ENCODE peak calls at places on chromosome 4, in six cellular contexts. B is A549, P is suprapubic skin, U is upper lobe of left lung, C is uterus, K is IMR-90. F is an unnamed sample.

GRCh38 chr4:12445711-12446110 is 1017.0 kb upstream of the HS3ST1 start:
- DNase-seq in C (no peak), P (no peak), U (no peak), B (no peak), K (no peak), F (no peak)

GRCh38 chr4:78513411-78513975 is 38.1 kb upstream of the ANXA3 start:
- DNase-seq in P (no peak), B (no peak), K (no peak), U (no peak), C (no peak), F (no peak)

GRCh38 chr4:52883707-52884669 is 21.9 kb downstream of the RASL11B start:
- DNase-seq in P (no peak), K (no peak), C (no peak), B (no peak), U (no peak), F (no peak)

GRCh38 chr4:153781717-153782416 is 7.0 kb downstream of the SFRP2 start:
- DNase-seq in B (no peak), C (no peak), K (peak), P (no peak), U (no peak), F (no peak)

GRCh38 chr4:117664706-117665444 is 369.4 kb upstream of the NDST3 start:
- DNase-seq in U (no peak), P (no peak), C (no peak), K (no peak), B (no peak), F (no peak)

GRCh38 chr4:181976743-181977142 is 266.5 kb upstream of the TENM3 start:
- DNase-seq in U (no peak), C (no peak), K (no peak), B (no peak), P (no peak), F (no peak)

GRCh38 chr4:164807611-164808010 is 53.7 kb downstream of the SMIM31 start:
- DNase-seq in P (no peak), B (peak), C (no peak), K (no peak), U (no peak), F (no peak)

GRCh38 chr4:158770671-158771070 is 1.8 kb downstream of the FNIP2 start:
- DNase-seq in K (no peak), U (no peak), C (no peak), B (no peak), P (no peak), F (no peak)

GRCh38 chr4:2284934-2285664 is 23.2 kb upstream of the MXD4 start:
- DNase-seq in C (no peak), P (peak), B (no peak), U (peak), K (peak), F (no peak)

GRCh38 chr4:110840221-110840654 is 217.4 kb upstream of the PITX2 start:
- DNase-seq in U (no peak), B (no peak), P (no peak), C (no peak), K (peak), F (no peak)

GRCh38 chr4:122854444-122854843 is 27.8 kb downstream of the FGF2 start:
- DNase-seq in P (no peak), B (no peak), U (no peak), K (no peak), C (peak), F (no peak)

GRCh38 chr4:23887173-23887572 is 2.7 kb downstream of the PPARGC1A start:
- DNase-seq in P (no peak), K (no peak), C (no peak), U (no peak), B (no peak), F (no peak)

GRCh38 chr4:143587703-143588102 is 74.2 kb downstream of the SMARCA5 start:
- DNase-seq in K (no peak), U (no peak), P (no peak), C (no peak), B (peak), F (no peak)

GRCh38 chr4:95847908-95848468 is 8.1 kb downstream of the PDHA2 start:
- DNase-seq in P (no peak), B (no peak), C (no peak), K (no peak), U (no peak), F (no peak)

GRCh38 chr4:52655505-52655904 is 3.6 kb downstream of the USP46 start:
- DNase-seq in P (no peak), B (no peak), C (no peak), U (no peak), K (no peak), F (peak)

GRCh38 chr4:3034231-3034630 is 40.1 kb downstream of the HTT-AS start:
- DNase-seq in B (no peak), C (no peak), U (no peak), K (no peak), P (no peak), F (no peak)

GRCh38 chr4:144295286-144295995 is 154.9 kb upstream of the GYPA start:
- DNase-seq in B (no peak), C (no peak), P (no peak), U (peak), K (peak), F (no peak)

GRCh38 chr4:147103403-147103946 is 157.8 kb upstream of the TTC29 start:
- DNase-seq in U (no peak), P (peak), B (peak), C (peak), K (peak), F (no peak)

GRCh38 chr4:53061467-53061866 is 199.3 kb downstream of the RASL11B start:
- DNase-seq in C (no peak), B (no peak), U (no peak), P (no peak), K (no peak), F (no peak)

GRCh38 chr4:29708473-29708872 is 1011.7 kb upstream of the PCDH7 start:
- DNase-seq in P (no peak), K (peak), U (no peak), C (no peak), B (no peak), F (no peak)

GRCh38 chr4:110091426-110091825 is 107.0 kb downstream of the ELOVL6 start:
- DNase-seq in U (no peak), C (no peak), K (peak), P (no peak), B (peak), F (no peak)

GRCh38 chr4:165715989-165716388 is 157.0 kb upstream of the TLL1 start:
- DNase-seq in B (no peak), K (no peak), U (no peak), C (no peak), P (no peak), F (no peak)

GRCh38 chr4:4412661-4413372 is 25.9 kb downstream of the NSG1 start:
- DNase-seq in U (no peak), B (no peak), C (no peak), K (no peak), P (no peak), F (no peak)

GRCh38 chr4:103075894-103076776 is at the start of gene SLC9B2:
- DNase-seq in C (peak), K (peak), P (peak), B (peak), U (peak), F (peak)

GRCh38 chr4:150305995-150306394 is 227.8 kb downstream of the DCLK2 start:
- DNase-seq in U (no peak), C (no peak), K (peak), P (no peak), B (no peak), F (no peak)

GRCh38 chr4:189940178-189941004 is at the start of gene FRG1:
- DNase-seq in C (peak), B (peak), P (peak), K (peak), U (peak), F (peak)

GRCh38 chr4:138975225-138975624 is 40.4 kb upstream of the NOCT start:
- DNase-seq in U (no peak), C (no peak), B (no peak), K (no peak), P (no peak), F (no peak)

GRCh38 chr4:98630804-98631454 is 27.5 kb downstream of the TSPAN5 start:
- DNase-seq in P (no peak), C (no peak), B (no peak), K (peak), U (no peak), F (no peak)

GRCh38 chr4:138090145-138090917 is 151.8 kb downstream of the SLC7A11 start:
- DNase-seq in C (peak), B (peak), U (peak), P (no peak), K (peak), F (peak)

GRCh38 chr4:147371661-147372060 is 109.2 kb upstream of the EDNRA start:
- DNase-seq in P (no peak), U (no peak), B (no peak), C (no peak), K (peak), F (no peak)

GRCh38 chr4:21113496-21114213 is 413.4 kb downstream of the PACRGL start:
- DNase-seq in B (no peak), U (no peak), P (no peak), C (no peak), K (no peak), F (no peak)

GRCh38 chr4:89110986-89111832 is at the start of gene TIGD2:
- DNase-seq in U (peak), P (peak), K (peak), B (peak), C (peak), F (peak)
- TF ChIP-seq CTCF in U (peak), P (peak), K (peak), B (peak), C (peak), F (peak)

GRCh38 chr4:140153419-140153743 is 603 bp downstream of the MAML3 start:
- DNase-seq in B (no peak), C (no peak), U (no peak), P (no peak), K (no peak), F (no peak)

GRCh38 chr4:140152015-140152703 is 1.8 kb downstream of the MAML3 start:
- DNase-seq in K (no peak), C (peak), P (peak), U (peak), B (no peak), F (peak)

GRCh38 chr4:140154572-140154891 is 548 bp upstream of the MAML3 start:
- DNase-seq in U (no peak), B (no peak), K (no peak), P (no peak), C (no peak), F (no peak)

GRCh38 chr4:140152760-140153418 is 1.1 kb downstream of the MAML3 start:
- DNase-seq in U (peak), K (peak), P (peak), B (no peak), C (peak), F (peak)

DNA sequence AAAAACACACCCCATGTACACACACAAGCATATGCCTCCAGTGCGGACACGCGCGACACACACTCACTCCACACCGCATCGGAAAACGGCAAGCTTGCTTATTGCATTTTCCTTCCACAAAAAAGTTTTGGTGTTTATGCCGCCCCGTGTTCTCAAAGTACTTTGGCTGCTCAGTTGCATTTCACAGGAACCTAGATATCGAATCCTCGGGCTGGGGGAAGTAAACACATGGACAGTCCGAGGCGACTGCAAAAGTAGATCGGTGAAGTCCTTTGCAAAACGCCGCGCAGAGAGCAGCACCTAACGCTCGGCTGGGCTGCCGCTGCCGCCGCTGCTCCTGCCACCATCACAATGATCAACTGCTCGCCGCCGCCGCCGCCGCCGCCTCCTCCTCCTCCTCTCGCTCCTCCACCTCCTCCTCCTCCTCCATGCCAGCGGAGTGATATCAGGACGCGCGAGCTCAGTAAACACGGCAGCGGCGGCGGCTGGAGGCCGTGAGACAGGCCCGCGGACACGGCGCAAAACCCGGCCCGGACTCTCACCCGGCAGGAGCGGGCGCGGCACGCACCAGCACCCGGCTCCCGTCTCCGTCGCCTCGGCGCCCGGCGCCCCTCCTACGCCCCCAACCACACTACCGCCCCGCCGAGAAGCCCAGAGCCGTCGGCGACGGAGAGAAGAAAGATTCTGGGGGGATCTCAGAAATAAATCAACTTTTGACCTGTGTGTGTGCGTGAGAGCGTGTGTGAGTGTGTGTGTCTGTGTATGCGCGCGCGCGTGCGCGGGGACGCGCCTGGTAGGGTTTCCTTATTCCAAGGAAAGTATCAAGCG is at the start of gene MAML3:
- DNase-seq in K (peak), B (peak), C (peak), U (peak), P (peak), F (peak)
- TF ChIP-seq POLR2A in K (peak), B (peak), C (peak), U (peak), P (no peak), F (peak)

GRCh38 chr4:7620086-7620813 is 185.5 kb upstream of the PSAPL1 start:
- DNase-seq in U (no peak), B (no peak), K (no peak), P (no peak), C (no peak), F (no peak)
- TF ChIP-seq CTCF in U (no peak), B (no peak), K (no peak), P (no peak), C (no peak), F (no peak)

GRCh38 chr4:84585276-84585675 is 2.3 kb downstream of the CDS1 start:
- DNase-seq in C (no peak), P (no peak), K (no peak), U (no peak), B (no peak), F (no peak)

GRCh38 chr4:84579410-84579791 is 3.5 kb upstream of the CDS1 start:
- DNase-seq in B (no peak), P (no peak), K (no peak), C (no peak), U (no peak), F (no peak)

GRCh38 chr4:84583871-84584373 is 995 bp downstream of the CDS1 start:
- DNase-seq in P (no peak), U (no peak), C (no peak), K (no peak), B (no peak), F (no peak)

GRCh38 chr4:84582988-84583870 is at the start of gene CDS1:
- DNase-seq in B (no peak), K (no peak), C (no peak), P (peak), U (peak), F (peak)

DNA sequence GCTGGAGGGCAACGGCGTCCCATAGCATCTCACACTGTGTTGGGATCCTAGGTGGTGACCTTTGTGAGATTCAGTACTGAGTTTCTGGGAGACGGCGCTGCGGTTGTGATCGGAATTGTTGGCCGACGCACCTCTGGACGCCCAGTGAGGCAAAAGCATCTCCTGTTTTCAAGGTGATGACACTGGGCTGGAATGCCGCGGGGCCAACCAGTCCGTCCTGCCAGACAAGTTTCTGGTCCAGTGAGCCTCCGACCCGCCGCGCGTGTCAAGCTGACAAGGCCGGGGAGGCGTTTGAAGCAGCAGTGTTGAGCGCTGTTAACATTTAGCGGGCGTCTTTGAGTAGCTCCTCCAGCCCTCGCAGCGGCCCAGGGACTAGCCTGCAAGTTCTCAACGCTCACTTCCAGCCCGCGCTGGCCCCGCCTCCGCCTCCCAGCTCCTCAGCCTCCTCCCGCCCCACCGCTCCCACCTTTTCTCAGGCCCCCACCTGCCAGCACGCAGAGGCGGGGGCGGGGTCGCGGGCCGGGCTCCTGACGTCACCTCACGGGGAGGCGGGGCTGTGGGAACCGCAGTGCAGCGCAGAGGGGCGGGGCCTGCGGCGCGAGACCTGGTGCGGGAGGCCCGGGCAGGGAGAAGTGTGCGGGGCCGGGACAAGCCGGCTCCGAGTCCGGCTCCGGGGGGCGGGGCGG is 482 bp upstream of the CDS1 start:
- DNase-seq in B (peak), K (peak), U (peak), C (peak), P (peak), F (peak)
- TF ChIP-seq POLR2A in B (no peak), K (no peak), U (no peak), C (peak), P (no peak), F (no peak)

DNA sequence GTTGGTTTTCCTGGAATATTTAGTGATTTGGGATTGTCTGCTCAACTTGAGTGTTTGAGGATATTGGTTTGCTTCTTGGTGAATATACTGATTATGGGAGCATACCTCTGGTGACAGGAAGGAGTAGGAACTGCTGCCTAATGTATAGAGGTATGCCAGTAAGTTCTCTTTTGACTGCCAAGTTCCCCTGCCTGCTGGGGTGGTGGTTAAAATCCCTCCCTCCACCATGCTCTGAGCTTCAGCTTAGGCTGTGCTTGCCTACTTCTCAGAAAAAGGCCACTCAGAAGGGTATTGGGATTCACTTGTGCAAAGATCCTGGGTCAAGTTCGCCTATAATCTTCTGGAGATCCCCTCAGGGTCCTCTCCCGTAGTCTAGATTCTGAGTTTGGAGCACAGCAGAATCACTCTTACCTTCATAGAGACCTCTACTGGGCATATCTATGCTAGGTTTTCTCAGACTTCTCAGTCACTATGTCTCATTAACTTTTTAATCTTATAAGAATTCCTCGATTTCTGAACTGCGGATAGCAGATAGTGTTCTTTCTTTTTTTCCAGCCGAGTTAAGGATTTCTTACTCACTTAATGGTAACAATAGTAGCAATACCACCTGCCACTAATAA is 44.7 kb upstream of the DCK start:
- DNase-seq in K (no peak), U (no peak), B (no peak), P (no peak), C (no peak), F (no peak)
- TF ChIP-seq CTCF in K (no peak), U (no peak), B (no peak), P (no peak), C (no peak), F (no peak)

GRCh38 chr4:94545296-94545695 is 93.6 kb downstream of the PDLIM5 start:
- DNase-seq in C (no peak), P (no peak), U (no peak), B (peak), K (peak), F (no peak)
- TF ChIP-seq POLR2A in C (no peak), P (no peak), U (no peak), B (no peak), K (no peak), F (no peak)

GRCh38 chr4:39061450-39061849 is 582 bp upstream of the KLHL5 start:
- DNase-seq in U (no peak), B (no peak), K (no peak), P (no peak), C (no peak), F (no peak)
- TF ChIP-seq CTCF in U (no peak), B (no peak), K (no peak), P (no peak), C (no peak), F (no peak)

GRCh38 chr4:184934961-184935360 is 83.3 kb upstream of the HELT start:
- DNase-seq in U (no peak), B (no peak), C (no peak), P (no peak), K (no peak), F (no peak)
- TF ChIP-seq POLR2A in U (no peak), B (no peak), C (no peak), P (no peak), K (no peak), F (no peak)

GRCh38 chr4:125750827-125751466 is 436.2 kb downstream of the FAT4 start:
- DNase-seq in P (no peak), B (peak), C (no peak), U (no peak), K (peak), F (no peak)
- TF ChIP-seq CTCF in P (peak), B (peak), C (peak), U (peak), K (peak), F (no peak)

GRCh38 chr4:146059153-146059552 is 116.4 kb upstream of the LSM6 start:
- DNase-seq in C (no peak), P (no peak), K (no peak), U (no peak), B (no peak), F (no peak)
- TF ChIP-seq POLR2A in C (no peak), P (no peak), K (no peak), U (no peak), B (no peak), F (no peak)